ENCODE peak calls at places on chromosomes 1 and 21, in five cellular contexts. I, E, N, T and Z are unnamed samples.

GRCh38 chr1:10911274-10912166 is 100.9 kb upstream of the TARDBP start:
- DNase-seq in I (no peak), E (no peak), N (no peak), T (no peak), Z (no peak)

GRCh38 chr21:44955803-44956175 is 16.0 kb downstream of the SLX9 start:
- DNase-seq in I (no peak), E (no peak), N (no peak), T (no peak), Z (no peak)

GRCh38 chr21:33121715-33122475 is 52.0 kb downstream of the OLIG1 start:
- DNase-seq in I (no peak), E (no peak), N (peak), T (peak), Z (no peak)

GRCh38 chr1:109768700-109769325 is 5.1 kb upstream of the EPS8L3 start:
- DNase-seq in I (no peak), E (no peak), N (no peak), T (no peak), Z (no peak)

GRCh38 chr1:9809122-9809521 is 14.6 kb downstream of the CLSTN1 start:
- DNase-seq in I (no peak), E (no peak), N (no peak), T (no peak), Z (no peak)

GRCh38 chr21:28822882-28823335 is 169.8 kb downstream of the LTN1 start:
- DNase-seq in I (no peak), E (peak), N (no peak), T (peak), Z (no peak)

GRCh38 chr1:210441028-210441427 is 112.3 kb downstream of the HHAT start:
- DNase-seq in I (peak), E (no peak), N (no peak), T (no peak), Z (no peak)

GRCh38 chr1:25933479-25934365 is 27.5 kb upstream of the STMN1 start:
- DNase-seq in I (no peak), E (no peak), N (no peak), T (no peak), Z (no peak)

GRCh38 chr1:147534386-147534785 is 6.9 kb upstream of the BCL9 start:
- DNase-seq in I (no peak), E (no peak), N (no peak), T (no peak), Z (no peak)

GRCh38 chr1:8097077-8097799 is 71.1 kb upstream of the ERRFI1 start:
- DNase-seq in I (peak), E (peak), N (peak), T (peak), Z (no peak)

GRCh38 chr1:90526954-90527353 is 190.1 kb downstream of the BARHL2 start:
- DNase-seq in I (no peak), E (no peak), N (no peak), T (no peak), Z (no peak)

GRCh38 chr1:203682401-203683383 is 56.1 kb downstream of the ATP2B4 start:
- DNase-seq in I (peak), E (peak), N (peak), T (peak), Z (peak)

GRCh38 chr1:171877711-171878110 is 36.4 kb downstream of the DNM3 start:
- DNase-seq in I (no peak), E (peak), N (no peak), T (no peak), Z (no peak)

GRCh38 chr1:25979210-25979609 is 18.7 kb downstream of the PAFAH2 start:
- DNase-seq in I (no peak), E (no peak), N (no peak), T (no peak), Z (no peak)

GRCh38 chr21:35838987-35839763 is 221.2 kb downstream of the SETD4 start:
- DNase-seq in I (no peak), E (no peak), N (no peak), T (no peak), Z (no peak)

GRCh38 chr1:172638885-172639831 is 19.7 kb upstream of the FASLG start:
- DNase-seq in I (no peak), E (peak), N (peak), T (peak), Z (peak)

GRCh38 chr1:240100351-240100750 is 8.7 kb downstream of the FMN2 start:
- DNase-seq in I (no peak), E (no peak), N (no peak), T (no peak), Z (no peak)

GRCh38 chr1:245575710-245576109 is 420.9 kb downstream of the KIF26B start:
- DNase-seq in I (no peak), E (no peak), N (no peak), T (peak), Z (no peak)

GRCh38 chr21:35485364-35485763 is 436.3 kb upstream of the RUNX1 start:
- DNase-seq in I (no peak), E (no peak), N (no peak), T (no peak), Z (no peak)

GRCh38 chr1:200739499-200740290 is 1.0 kb downstream of the CAMSAP2 start:
- DNase-seq in I (no peak), E (no peak), N (no peak), T (no peak), Z (no peak)

GRCh38 chr1:39563669-39564068 is 12.9 kb downstream of the PABPC4 start:
- DNase-seq in I (no peak), E (no peak), N (no peak), T (no peak), Z (no peak)

GRCh38 chr1:1939296-1940122 is 20.4 kb upstream of the TMEM52 start:
- DNase-seq in I (no peak), E (no peak), N (no peak), T (no peak), Z (no peak)

GRCh38 chr1:111441573-111442192 is 7.4 kb downstream of the WDR77 start:
- DNase-seq in I (no peak), E (peak), N (peak), T (peak), Z (peak)

GRCh38 chr1:23366598-23366997 is 3.0 kb downstream of the ZNF436 start:
- DNase-seq in I (no peak), E (no peak), N (no peak), T (no peak), Z (no peak)

GRCh38 chr1:244341455-244342450 is 110.0 kb downstream of the ADSS2 start:
- DNase-seq in I (peak), E (peak), N (peak), T (peak), Z (no peak)

GRCh38 chr1:4624141-4624715 is 30.2 kb upstream of the AJAP1 start:
- DNase-seq in I (no peak), E (no peak), N (no peak), T (no peak), Z (no peak)

GRCh38 chr1:181669209-181669608 is 185.9 kb downstream of the CACNA1E start:
- DNase-seq in I (no peak), E (no peak), N (no peak), T (no peak), Z (no peak)

GRCh38 chr1:15949453-15950245 is 26.3 kb downstream of the ZBTB17 start:
- DNase-seq in I (no peak), E (peak), N (peak), T (peak), Z (peak)